ENCODE peak calls at places on chromosomes 5 and 9, in six cellular contexts. One of them, this sample, is unnamed.

GRCh38 chr5:4207456-4207855 is 611.8 kb downstream of the IRX1 start:
- DNase-seq in NCI-H1694: no peak
- DNase-seq in activated CD4-positive, alpha-beta T cell treated with anti-CD3 and anti-CD28 coated beads, Interleukin-2, amount 50 U/mL, for 1 hour: no peak
- DNase-seq in stimulated activated CD4-positive, alpha-beta T cell treated with anti-CD3 and anti-CD28 coated beads, Interleukin-4, amount 100 ng/mL, for 4 hours: no peak
- DNase-seq in choroid plexus epithelial cell: no peak
- DNase-seq in brain microvascular endothelial cell: no peak
- DNase-seq in this sample: no peak

GRCh38 chr9:4167728-4168127 is 132.1 kb downstream of the GLIS3 start:
- DNase-seq in NCI-H1694: no peak
- DNase-seq in activated CD4-positive, alpha-beta T cell treated with anti-CD3 and anti-CD28 coated beads, Interleukin-2, amount 50 U/mL, for 1 hour: no peak
- DNase-seq in stimulated activated CD4-positive, alpha-beta T cell treated with anti-CD3 and anti-CD28 coated beads, Interleukin-4, amount 100 ng/mL, for 4 hours: no peak
- DNase-seq in choroid plexus epithelial cell: no peak
- DNase-seq in brain microvascular endothelial cell: no peak
- DNase-seq in this sample: no peak

GRCh38 chr5:148583421-148583965 is 70.8 kb downstream of the HTR4 start:
- DNase-seq in NCI-H1694: no peak
- DNase-seq in activated CD4-positive, alpha-beta T cell treated with anti-CD3 and anti-CD28 coated beads, Interleukin-2, amount 50 U/mL, for 1 hour: no peak
- DNase-seq in stimulated activated CD4-positive, alpha-beta T cell treated with anti-CD3 and anti-CD28 coated beads, Interleukin-4, amount 100 ng/mL, for 4 hours: no peak
- DNase-seq in choroid plexus epithelial cell: no peak
- DNase-seq in brain microvascular endothelial cell: no peak
- DNase-seq in this sample: no peak

GRCh38 chr9:17019398-17019797 is 115.4 kb upstream of the CNTLN start:
- DNase-seq in NCI-H1694: no peak
- DNase-seq in activated CD4-positive, alpha-beta T cell treated with anti-CD3 and anti-CD28 coated beads, Interleukin-2, amount 50 U/mL, for 1 hour: no peak
- DNase-seq in stimulated activated CD4-positive, alpha-beta T cell treated with anti-CD3 and anti-CD28 coated beads, Interleukin-4, amount 100 ng/mL, for 4 hours: no peak
- DNase-seq in choroid plexus epithelial cell: no peak
- DNase-seq in brain microvascular endothelial cell: no peak
- DNase-seq in this sample: no peak

GRCh38 chr9:137479315-137479861 is 20.3 kb upstream of the NSMF start:
- DNase-seq in NCI-H1694: no peak
- DNase-seq in activated CD4-positive, alpha-beta T cell treated with anti-CD3 and anti-CD28 coated beads, Interleukin-2, amount 50 U/mL, for 1 hour: no peak
- DNase-seq in stimulated activated CD4-positive, alpha-beta T cell treated with anti-CD3 and anti-CD28 coated beads, Interleukin-4, amount 100 ng/mL, for 4 hours: no peak
- DNase-seq in choroid plexus epithelial cell: peak; percentile 78
- DNase-seq in brain microvascular endothelial cell: no peak
- DNase-seq in this sample: no peak

GRCh38 chr5:142512680-142513042 is 173.2 kb downstream of the FGF1 start:
- DNase-seq in NCI-H1694: no peak
- DNase-seq in activated CD4-positive, alpha-beta T cell treated with anti-CD3 and anti-CD28 coated beads, Interleukin-2, amount 50 U/mL, for 1 hour: no peak
- DNase-seq in stimulated activated CD4-positive, alpha-beta T cell treated with anti-CD3 and anti-CD28 coated beads, Interleukin-4, amount 100 ng/mL, for 4 hours: no peak
- DNase-seq in choroid plexus epithelial cell: peak; percentile 90
- DNase-seq in brain microvascular endothelial cell: peak; percentile 47
- DNase-seq in this sample: no peak

GRCh38 chr9:130117816-130118632 is 54.2 kb upstream of the NCS1 start:
- DNase-seq in NCI-H1694: no peak
- DNase-seq in activated CD4-positive, alpha-beta T cell treated with anti-CD3 and anti-CD28 coated beads, Interleukin-2, amount 50 U/mL, for 1 hour: no peak
- DNase-seq in stimulated activated CD4-positive, alpha-beta T cell treated with anti-CD3 and anti-CD28 coated beads, Interleukin-4, amount 100 ng/mL, for 4 hours: no peak
- DNase-seq in choroid plexus epithelial cell: peak; percentile 26
- DNase-seq in brain microvascular endothelial cell: peak; percentile 21
- DNase-seq in this sample: no peak

GRCh38 chr9:1535051-1535450 is 480.1 kb upstream of the SMARCA2 start:
- DNase-seq in NCI-H1694: no peak
- DNase-seq in activated CD4-positive, alpha-beta T cell treated with anti-CD3 and anti-CD28 coated beads, Interleukin-2, amount 50 U/mL, for 1 hour: no peak
- DNase-seq in stimulated activated CD4-positive, alpha-beta T cell treated with anti-CD3 and anti-CD28 coated beads, Interleukin-4, amount 100 ng/mL, for 4 hours: no peak
- DNase-seq in choroid plexus epithelial cell: no peak
- DNase-seq in brain microvascular endothelial cell: no peak
- DNase-seq in this sample: no peak

GRCh38 chr9:137817236-137818200 is 60.1 kb upstream of the CACNA1B start:
- DNase-seq in NCI-H1694: no peak
- DNase-seq in activated CD4-positive, alpha-beta T cell treated with anti-CD3 and anti-CD28 coated beads, Interleukin-2, amount 50 U/mL, for 1 hour: no peak
- DNase-seq in stimulated activated CD4-positive, alpha-beta T cell treated with anti-CD3 and anti-CD28 coated beads, Interleukin-4, amount 100 ng/mL, for 4 hours: no peak
- DNase-seq in choroid plexus epithelial cell: no peak
- DNase-seq in brain microvascular endothelial cell: no peak
- DNase-seq in this sample: no peak